ENCODE peak calls at places on chromosomes 11 and 22, in seven cellular contexts. One of them, this sample, is unnamed.

GRCh38 chr11:2177081-2177480 is 5.5 kb upstream of the TH start:
- DNase-seq in left ventricle myocardium inferior: no peak
- DNase-seq in lower leg skin: no peak
- DNase-seq in GM23338: peak
- DNase-seq in AG10803: no peak
- DNase-seq in spleen: no peak
- DNase-seq in choroid plexus epithelial cell: no peak
- DNase-seq in this sample: no peak

GRCh38 chr11:7967097-7967496 is 1.9 kb upstream of the NLRP10 start:
- DNase-seq in choroid plexus epithelial cell: no peak
- DNase-seq in AG10803: no peak
- DNase-seq in GM23338: no peak
- DNase-seq in lower leg skin: no peak
- DNase-seq in left ventricle myocardium inferior: no peak
- DNase-seq in spleen: no peak
- DNase-seq in this sample: no peak

GRCh38 chr22:30586414-30586813 is 5.3 kb downstream of the PES1 start:
- DNase-seq in GM23338: no peak
- DNase-seq in left ventricle myocardium inferior: no peak
- DNase-seq in AG10803: no peak
- DNase-seq in spleen: no peak
- DNase-seq in lower leg skin: no peak
- DNase-seq in choroid plexus epithelial cell: no peak
- DNase-seq in this sample: no peak

GRCh38 chr11:8068605-8069221 is 12.3 kb upstream of the TUB start:
- DNase-seq in left ventricle myocardium inferior: peak
- DNase-seq in lower leg skin: peak
- DNase-seq in AG10803: peak
- DNase-seq in spleen: peak
- DNase-seq in GM23338: no peak
- DNase-seq in choroid plexus epithelial cell: peak
- DNase-seq in this sample: peak

GRCh38 chr22:24503137-24503850 is 8.2 kb downstream of the UPB1 start:
- DNase-seq in spleen: peak
- DNase-seq in AG10803: peak
- DNase-seq in left ventricle myocardium inferior: peak
- DNase-seq in choroid plexus epithelial cell: peak
- DNase-seq in lower leg skin: no peak
- DNase-seq in GM23338: peak
- DNase-seq in this sample: peak

GRCh38 chr11:75325713-75326438 is 25.6 kb downstream of the ARRB1 start:
- DNase-seq in lower leg skin: no peak
- DNase-seq in choroid plexus epithelial cell: peak
- DNase-seq in spleen: no peak
- DNase-seq in GM23338: no peak
- DNase-seq in left ventricle myocardium inferior: peak
- DNase-seq in AG10803: peak
- DNase-seq in this sample: peak

GRCh38 chr11:91104237-91104636 is 881.4 kb upstream of the CHORDC1 start:
- DNase-seq in lower leg skin: no peak
- DNase-seq in choroid plexus epithelial cell: peak
- DNase-seq in spleen: no peak
- DNase-seq in GM23338: no peak
- DNase-seq in left ventricle myocardium inferior: no peak
- DNase-seq in AG10803: peak
- DNase-seq in this sample: peak

GRCh38 chr11:17852246-17852645 is 117.7 kb downstream of the KCNC1 start:
- DNase-seq in left ventricle myocardium inferior: no peak
- DNase-seq in lower leg skin: no peak
- DNase-seq in choroid plexus epithelial cell: no peak
- DNase-seq in GM23338: no peak
- DNase-seq in AG10803: no peak
- DNase-seq in spleen: no peak
- DNase-seq in this sample: no peak

GRCh38 chr11:118052581-118053206 is 24.2 kb upstream of the TMPRSS4 start:
- DNase-seq in left ventricle myocardium inferior: no peak
- DNase-seq in AG10803: no peak
- DNase-seq in lower leg skin: peak
- DNase-seq in GM23338: no peak
- DNase-seq in spleen: no peak
- DNase-seq in choroid plexus epithelial cell: no peak
- DNase-seq in this sample: no peak

GRCh38 chr22:49763138-49763537 is 64.5 kb downstream of the BRD1 start:
- DNase-seq in choroid plexus epithelial cell: no peak
- DNase-seq in spleen: peak
- DNase-seq in left ventricle myocardium inferior: no peak
- DNase-seq in GM23338: no peak
- DNase-seq in lower leg skin: peak
- DNase-seq in AG10803: no peak
- DNase-seq in this sample: no peak

GRCh38 chr22:37675930-37676571 is 615 bp downstream of the LGALS1 start:
- DNase-seq in choroid plexus epithelial cell: peak
- DNase-seq in GM23338: peak
- DNase-seq in spleen: no peak
- DNase-seq in AG10803: peak
- DNase-seq in lower leg skin: no peak
- DNase-seq in left ventricle myocardium inferior: peak
- DNase-seq in this sample: peak

GRCh38 chr11:28146123-28146751 is 38.0 kb downstream of the METTL15 start:
- DNase-seq in choroid plexus epithelial cell: peak
- DNase-seq in AG10803: peak
- DNase-seq in left ventricle myocardium inferior: no peak
- DNase-seq in GM23338: no peak
- DNase-seq in spleen: no peak
- DNase-seq in lower leg skin: no peak
- DNase-seq in this sample: peak

GRCh38 chr11:122981388-122982264 is at the start of gene BSX:
- DNase-seq in AG10803: peak
- DNase-seq in lower leg skin: no peak
- DNase-seq in left ventricle myocardium inferior: peak
- DNase-seq in choroid plexus epithelial cell: peak
- DNase-seq in spleen: no peak
- DNase-seq in GM23338: peak
- DNase-seq in this sample: peak
- H3K4me3 ChIP-seq in AG10803: no peak
- H3K4me3 ChIP-seq in lower leg skin: no peak
- H3K4me3 ChIP-seq in left ventricle myocardium inferior: peak
- H3K4me3 ChIP-seq in choroid plexus epithelial cell: no peak
- H3K4me3 ChIP-seq in spleen: no peak
- H3K4me3 ChIP-seq in GM23338: peak
- H3K4me3 ChIP-seq in this sample: no peak

GRCh38 chr11:122099345-122100045 is 16.5 kb downstream of the BLID start:
- DNase-seq in spleen: no peak
- DNase-seq in choroid plexus epithelial cell: peak
- DNase-seq in left ventricle myocardium inferior: no peak
- DNase-seq in GM23338: no peak
- DNase-seq in AG10803: peak
- DNase-seq in lower leg skin: no peak
- DNase-seq in this sample: peak

GRCh38 chr11:122102426-122102825 is 13.6 kb downstream of the BLID start:
- DNase-seq in AG10803: no peak
- DNase-seq in lower leg skin: no peak
- DNase-seq in GM23338: no peak
- DNase-seq in choroid plexus epithelial cell: no peak
- DNase-seq in left ventricle myocardium inferior: no peak
- DNase-seq in spleen: no peak
- DNase-seq in this sample: no peak

GRCh38 chr11:122103366-122103765 is 12.6 kb downstream of the BLID start:
- DNase-seq in lower leg skin: no peak
- DNase-seq in AG10803: peak
- DNase-seq in GM23338: no peak
- DNase-seq in choroid plexus epithelial cell: no peak
- DNase-seq in left ventricle myocardium inferior: no peak
- DNase-seq in spleen: no peak
- DNase-seq in this sample: no peak

GRCh38 chr11:122100222-122101080 is 15.6 kb downstream of the BLID start:
- DNase-seq in choroid plexus epithelial cell: peak
- DNase-seq in spleen: no peak
- DNase-seq in GM23338: peak
- DNase-seq in left ventricle myocardium inferior: peak
- DNase-seq in AG10803: peak
- DNase-seq in lower leg skin: peak
- DNase-seq in this sample: peak

DNA sequence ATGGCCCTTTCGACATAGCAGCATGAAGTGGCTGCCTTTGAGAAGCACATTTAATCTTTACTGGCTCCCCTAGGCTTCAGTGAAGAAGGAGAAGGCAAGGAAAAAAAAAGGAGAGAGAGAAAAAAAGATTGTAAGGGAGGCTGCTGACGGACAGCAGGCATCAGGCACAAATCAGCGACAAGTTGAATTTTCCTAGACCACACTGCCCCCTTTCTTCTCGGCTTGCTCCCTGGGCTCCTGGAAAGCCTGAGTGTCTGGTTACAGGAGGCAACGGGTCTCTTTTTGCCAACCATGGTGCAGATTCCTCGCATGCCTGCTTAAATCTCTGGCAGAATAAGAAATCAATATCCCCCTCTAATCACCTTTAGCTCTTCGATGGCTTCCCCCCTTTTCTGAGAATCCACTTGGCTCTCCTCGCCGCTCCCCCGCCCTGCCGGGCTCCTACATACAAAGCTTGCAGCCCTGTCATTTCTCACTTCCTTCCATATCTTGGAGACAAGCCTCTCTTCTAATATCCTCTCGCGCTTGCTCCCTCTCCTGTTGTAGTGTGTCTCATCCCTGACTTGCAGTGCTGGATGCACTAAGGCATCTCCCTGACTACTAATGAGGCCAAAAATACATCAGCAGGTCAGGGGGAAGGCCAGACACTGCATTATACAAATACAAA is 14.3 kb downstream of the BLID start:
- DNase-seq in AG10803: peak
- DNase-seq in lower leg skin: peak
- DNase-seq in GM23338: peak
- DNase-seq in spleen: no peak
- DNase-seq in choroid plexus epithelial cell: peak
- DNase-seq in left ventricle myocardium inferior: peak
- DNase-seq in this sample: peak
- TF ChIP-seq CTCF in AG10803: peak
- TF ChIP-seq CTCF in lower leg skin: no peak
- TF ChIP-seq CTCF in GM23338: peak
- TF ChIP-seq CTCF in spleen: no peak
- TF ChIP-seq CTCF in choroid plexus epithelial cell: peak
- TF ChIP-seq CTCF in left ventricle myocardium inferior: peak
- TF ChIP-seq CTCF in this sample: peak

GRCh38 chr11:81870815-81871214 is 862.8 kb downstream of the FAM181B start:
- DNase-seq in spleen: no peak
- DNase-seq in choroid plexus epithelial cell: no peak
- DNase-seq in GM23338: no peak
- DNase-seq in AG10803: no peak
- DNase-seq in left ventricle myocardium inferior: no peak
- DNase-seq in lower leg skin: no peak
- DNase-seq in this sample: no peak
- H3K4me3 ChIP-seq in spleen: no peak
- H3K4me3 ChIP-seq in choroid plexus epithelial cell: no peak
- H3K4me3 ChIP-seq in GM23338: no peak
- H3K4me3 ChIP-seq in AG10803: no peak
- H3K4me3 ChIP-seq in left ventricle myocardium inferior: no peak
- H3K4me3 ChIP-seq in lower leg skin: no peak
- H3K4me3 ChIP-seq in this sample: no peak

GRCh38 chr11:111299111-111300026 is 1.0 kb downstream of the POU2AF3 start:
- DNase-seq in lower leg skin: no peak
- DNase-seq in choroid plexus epithelial cell: peak
- DNase-seq in GM23338: peak
- DNase-seq in left ventricle myocardium inferior: peak
- DNase-seq in spleen: peak
- DNase-seq in AG10803: peak
- DNase-seq in this sample: peak
- TF ChIP-seq CTCF in lower leg skin: no peak
- TF ChIP-seq CTCF in choroid plexus epithelial cell: peak
- TF ChIP-seq CTCF in GM23338: peak
- TF ChIP-seq CTCF in left ventricle myocardium inferior: peak
- TF ChIP-seq CTCF in spleen: peak
- TF ChIP-seq CTCF in AG10803: peak
- TF ChIP-seq CTCF in this sample: peak

GRCh38 chr11:64800633-64801464 is 2.2 kb downstream of the MAP4K2 start:
- DNase-seq in GM23338: no peak
- DNase-seq in left ventricle myocardium inferior: no peak
- DNase-seq in choroid plexus epithelial cell: no peak
- DNase-seq in lower leg skin: no peak
- DNase-seq in spleen: peak
- DNase-seq in AG10803: no peak
- DNase-seq in this sample: no peak
- H3K4me3 ChIP-seq in GM23338: no peak
- H3K4me3 ChIP-seq in left ventricle myocardium inferior: peak
- H3K4me3 ChIP-seq in choroid plexus epithelial cell: no peak
- H3K4me3 ChIP-seq in lower leg skin: no peak
- H3K4me3 ChIP-seq in spleen: peak
- H3K4me3 ChIP-seq in AG10803: no peak
- H3K4me3 ChIP-seq in this sample: no peak

DNA sequence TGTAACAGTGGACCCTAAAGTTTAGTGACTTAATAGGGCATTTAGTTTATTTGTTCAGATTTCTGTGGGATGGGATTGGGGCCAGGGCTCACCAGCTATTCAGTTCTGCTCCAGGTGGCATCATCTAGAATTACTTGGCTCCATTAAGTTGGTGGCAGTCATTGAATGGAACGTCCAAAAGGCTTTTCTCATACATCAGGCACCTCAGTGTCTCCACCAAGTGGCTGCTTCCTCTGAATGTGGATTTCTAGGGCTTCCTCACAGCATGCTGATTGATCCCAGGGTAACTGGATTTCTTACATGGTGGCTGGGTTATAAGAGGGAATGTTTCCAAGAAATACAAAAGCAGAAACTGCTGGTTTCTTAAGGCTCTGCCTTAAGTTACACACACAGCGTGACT is 34.7 kb downstream of the USP47 start:
- DNase-seq in lower leg skin: no peak
- DNase-seq in AG10803: no peak
- DNase-seq in left ventricle myocardium inferior: no peak
- DNase-seq in GM23338: peak
- DNase-seq in spleen: no peak
- DNase-seq in choroid plexus epithelial cell: peak
- DNase-seq in this sample: peak
- TF ChIP-seq CTCF in lower leg skin: no peak
- TF ChIP-seq CTCF in AG10803: no peak
- TF ChIP-seq CTCF in left ventricle myocardium inferior: no peak
- TF ChIP-seq CTCF in GM23338: peak
- TF ChIP-seq CTCF in spleen: no peak
- TF ChIP-seq CTCF in choroid plexus epithelial cell: peak
- TF ChIP-seq CTCF in this sample: peak